ENCODE peak calls at places on chromosomes 16 and 17, in five cellular contexts. C is H1, I is H9, Y is mesenchymal stem cell, H is neuronal stem cell. G is an unnamed sample.

GRCh38 chr17:49694847-49695697 is 12.7 kb downstream of the SLC35B1 start:
- DNase-seq in I (peak; percentile 62), Y (peak; percentile 35), H (peak; percentile 57), C (peak; percentile 90), G (peak; percentile 56)

GRCh38 chr17:34382586-34383224 is 19.7 kb upstream of the CCL1 start:
- DNase-seq in H (no peak), C (no peak), I (peak; percentile 23), Y (no peak), G (no peak)

GRCh38 chr16:67942510-67943255 is 1.2 kb downstream of the LCAT start:
- DNase-seq in Y (no peak), H (no peak), I (peak; percentile 63), C (no peak), G (no peak)

GRCh38 chr17:81537856-81538555 is 9.8 kb downstream of the FSCN2 start:
- DNase-seq in C (no peak), Y (no peak), H (no peak), I (no peak), G (no peak)

GRCh38 chr16:50498756-50499155 is 49.4 kb upstream of the NKD1 start:
- DNase-seq in C (no peak), I (no peak), Y (no peak), H (no peak), G (no peak)

GRCh38 chr17:47318197-47318918 is 5.4 kb upstream of the EFCAB13 start:
- DNase-seq in Y (no peak), C (no peak), H (no peak), I (no peak), G (no peak)

GRCh38 chr16:70740919-70741778 is 55.3 kb upstream of the MTSS2 start:
- DNase-seq in I (no peak), C (no peak), Y (peak; percentile 88), H (no peak), G (no peak)

GRCh38 chr17:34797724-34798123 is 163.5 kb downstream of the CCT6B start:
- DNase-seq in C (peak; percentile 87), H (peak; percentile 80), I (peak; percentile 88), Y (no peak), G (peak; percentile 8)

GRCh38 chr16:7835032-7835431 is 502.4 kb downstream of the RBFOX1 start:
- DNase-seq in I (no peak), C (no peak), H (no peak), Y (no peak), G (no peak)

GRCh38 chr17:49218941-49219913 is 8.7 kb downstream of the ABI3 start:
- DNase-seq in C (peak; percentile 68), Y (no peak), H (no peak), I (peak; percentile 73), G (peak; percentile 19)

GRCh38 chr16:57264381-57264780 is 19.3 kb downstream of the ARL2BP start:
- DNase-seq in C (no peak), Y (no peak), H (no peak), I (no peak), G (no peak)

GRCh38 chr17:39084558-39084957 is 66.9 kb downstream of the PLXDC1 start:
- DNase-seq in I (no peak), H (no peak), C (no peak), Y (no peak), G (no peak)

GRCh38 chr17:45038771-45039634 is 12.4 kb downstream of the DCAKD start:
- DNase-seq in Y (no peak), I (no peak), H (no peak), C (no peak), G (no peak)

GRCh38 chr16:81645303-81645702 is 133.8 kb upstream of the PLCG2 start:
- DNase-seq in H (no peak), C (no peak), Y (peak; percentile 95), I (peak; percentile 51), G (peak; percentile 81)

GRCh38 chr17:17897442-17897841 is 60.7 kb upstream of the SREBF1 start:
- DNase-seq in I (no peak), H (no peak), C (no peak), Y (no peak), G (no peak)

GRCh38 chr17:8707591-8708453 is 36.8 kb downstream of the CCDC42 start:
- DNase-seq in Y (peak; percentile 65), H (no peak), C (no peak), I (peak; percentile 14), G (peak; percentile 72)

GRCh38 chr16:17970366-17970765 is 366.2 kb downstream of the NPIPA8 start:
- DNase-seq in Y (no peak), H (no peak), C (no peak), I (no peak), G (no peak)

GRCh38 chr16:58243528-58244004 is 45.7 kb upstream of the CSNK2A2 start:
- DNase-seq in H (no peak), C (no peak), I (peak; percentile 60), Y (no peak), G (peak; percentile 49)

GRCh38 chr17:2737693-2738092 is 11.8 kb downstream of the CCDC92B start:
- DNase-seq in I (no peak), C (no peak), H (no peak), Y (no peak), G (no peak)

GRCh38 chr17:45132569-45133463 is 501 bp upstream of the PLCD3 start:
- DNase-seq in C (peak; percentile 87), Y (peak; percentile 88), H (peak; percentile 75), I (peak; percentile 95), G (peak; percentile 92)

GRCh38 chr17:49210158-49211029 is at the start of the genes ABI3 and GNGT2:
- DNase-seq in I (peak; percentile 74), H (no peak), Y (peak; percentile 83), C (peak; percentile 60), G (no peak)

GRCh38 chr16:57092786-57093301 is 461 bp downstream of the CPNE2 start:
- DNase-seq in C (peak; percentile 81), I (peak; percentile 55), H (no peak), Y (peak; percentile 42), G (peak; percentile 39)

GRCh38 chr17:42107597-42108576 is 4.6 kb downstream of the DHX58 start:
- DNase-seq in I (peak; percentile 99), H (peak; percentile 85), Y (peak; percentile 70), C (peak; percentile 100), G (peak; percentile 88)

GRCh38 chr16:86079185-86079885 is 180.4 kb downstream of the IRF8 start:
- DNase-seq in C (no peak), Y (no peak), I (peak; percentile 9), H (no peak), G (no peak)

GRCh38 chr16:78487471-78487870 is 388.0 kb downstream of the WWOX start:
- DNase-seq in H (no peak), C (no peak), Y (no peak), I (no peak), G (no peak)

GRCh38 chr16:77531741-77532140 is 96.9 kb upstream of the ADAMTS18 start:
- DNase-seq in C (no peak), H (no peak), I (no peak), Y (peak; percentile 50), G (peak; percentile 61)

GRCh38 chr17:64607862-64608565 is 54.1 kb downstream of the SMURF2 start:
- DNase-seq in Y (no peak), H (no peak), I (no peak), C (no peak), G (no peak)

GRCh38 chr16:74307383-74307782 is 10.8 kb downstream of the PSMD7 start:
- DNase-seq in Y (no peak), H (no peak), I (no peak), C (no peak), G (no peak)

GRCh38 chr16:76488065-76488417 is 210.8 kb downstream of the CNTNAP4 start:
- DNase-seq in I (no peak), H (no peak), C (no peak), Y (no peak), G (no peak)

GRCh38 chr16:49048557-49048956 is 233.1 kb downstream of the CBLN1 start:
- DNase-seq in C (no peak), H (no peak), I (no peak), Y (no peak), G (no peak)

GRCh38 chr17:57135748-57136342 is 50.8 kb downstream of the AKAP1 start:
- DNase-seq in H (no peak), Y (no peak), C (no peak), I (no peak), G (no peak)

GRCh38 chr16:51057969-51058337 is 93.1 kb downstream of the SALL1 start:
- DNase-seq in Y (no peak), I (no peak), C (no peak), H (no peak), G (no peak)

GRCh38 chr16:31376705-31377104 is 16.4 kb upstream of the ITGAD start:
- DNase-seq in Y (no peak), H (no peak), C (no peak), I (no peak), G (no peak)

GRCh38 chr17:57125406-57125805 is 40.4 kb downstream of the AKAP1 start:
- DNase-seq in I (no peak), H (no peak), C (no peak), Y (no peak), G (no peak)

GRCh38 chr17:82399601-82400101 is 18.5 kb upstream of the HEXD start:
- DNase-seq in I (no peak), H (no peak), C (no peak), Y (no peak), G (no peak)

GRCh38 chr16:12323007-12323699 is 346.6 kb downstream of the SNX29 start:
- DNase-seq in I (no peak), C (no peak), H (no peak), Y (no peak), G (no peak)

GRCh38 chr16:12321363-12321762 is 344.8 kb downstream of the SNX29 start:
- DNase-seq in I (no peak), H (no peak), Y (no peak), C (no peak), G (no peak)

GRCh38 chr16:12327971-12328726 is 351.6 kb downstream of the SNX29 start:
- DNase-seq in C (no peak), I (no peak), H (no peak), Y (no peak), G (no peak)

GRCh38 chr16:12320298-12320706 is 343.8 kb downstream of the SNX29 start:
- DNase-seq in C (no peak), I (no peak), H (no peak), Y (peak; percentile 64), G (no peak)

GRCh38 chr16:12324152-12324551 is 347.6 kb downstream of the SNX29 start:
- DNase-seq in Y (no peak), I (no peak), C (no peak), H (no peak), G (no peak)
- H2BK12ac ChIP-seq in Y (no peak overlapping the region), I (no peak overlapping the region), C (no peak overlapping the region), H (no peak overlapping the region), G (no peak overlapping the region)

DNA sequence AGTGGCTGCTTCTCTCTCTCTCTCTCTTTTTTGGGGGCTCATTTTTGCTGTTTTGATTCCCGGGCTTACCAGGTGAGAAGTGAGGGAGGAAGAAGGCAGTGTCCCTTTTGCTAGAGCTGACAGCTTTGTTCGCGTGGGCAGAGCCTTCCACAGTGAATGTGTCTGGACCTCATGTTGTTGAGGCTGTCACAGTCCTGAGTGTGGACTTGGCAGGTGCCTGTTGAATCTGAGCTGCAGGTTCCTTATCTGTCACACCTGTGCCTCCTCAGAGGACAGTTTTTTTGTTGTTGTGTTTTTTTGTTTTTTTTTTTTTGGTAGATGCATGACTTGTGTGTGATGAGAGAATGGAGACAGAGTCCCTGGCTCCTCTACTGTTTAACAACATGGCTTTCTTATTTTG is 7.7 kb upstream of the TMEM235 start:
- DNase-seq in I (no peak), H (no peak), C (no peak), Y (no peak), G (no peak)
- H2AK5ac ChIP-seq in I (no peak overlapping the region), H (no peak overlapping the region), C (no peak overlapping the region), Y (no peak overlapping the region), G (no peak overlapping the region)

GRCh38 chr17:62581769-62582168 is 45.7 kb upstream of the MRC2 start:
- DNase-seq in C (no peak), I (no peak), Y (no peak), H (no peak), G (no peak)
- H2BK12ac ChIP-seq in C (no peak overlapping the region), I (no peak overlapping the region), Y (no peak overlapping the region), H (no peak overlapping the region), G (no peak overlapping the region)

GRCh38 chr16:85025781-85026653 is 1.6 kb upstream of the KIAA0513 start:
- DNase-seq in Y (no peak), H (no peak), C (no peak), I (no peak), G (no peak)
- H2AK5ac ChIP-seq in Y (no peak overlapping the region), H (no peak overlapping the region), C (no peak overlapping the region), I (no peak overlapping the region), G (no peak overlapping the region)